ENCODE peak calls at places on chromosome 22, in eight cellular contexts. J, B, Q, G, P, M, X and F are unnamed samples.

GRCh38 chr22:17788023-17788330 is 13.7 kb upstream of the BID start:
- DNase-seq in G (no peak), Q (no peak), P (peak), J (no peak), B (no peak), X (no peak), M (no peak), F (no peak)

GRCh38 chr22:50018608-50019291 is 6.2 kb upstream of the IL17REL start:
- DNase-seq in P (no peak), Q (peak), B (no peak), X (peak), J (no peak), M (no peak), G (no peak), F (no peak)

GRCh38 chr22:37314315-37315046 is 32.2 kb downstream of the CYTH4 start:
- DNase-seq in P (peak), G (no peak), J (no peak), B (no peak), X (no peak), Q (peak), M (no peak), F (no peak)

GRCh38 chr22:44577391-44578114 is 79.5 kb upstream of the RTL6 start:
- DNase-seq in B (peak), J (no peak), G (no peak), Q (no peak), P (no peak), M (no peak), X (no peak), F (no peak)

GRCh38 chr22:43341565-43341964 is 1.6 kb downstream of the SCUBE1 start:
- DNase-seq in P (no peak), X (no peak), J (no peak), B (no peak), G (no peak), Q (no peak), M (no peak), F (no peak)

GRCh38 chr22:24427500-24428164 is at the start of gene ADORA2A:
- DNase-seq in M (no peak), X (peak), G (peak), J (no peak), B (no peak), P (peak), Q (peak), F (peak)

GRCh38 chr22:49768077-49768476 is 59.6 kb downstream of the BRD1 start:
- DNase-seq in M (no peak), Q (peak), G (peak), J (no peak), X (peak), P (no peak), B (peak), F (no peak)

GRCh38 chr22:42930810-42931420 is 73.8 kb upstream of the ARFGAP3 start:
- DNase-seq in B (peak), M (no peak), P (peak), X (no peak), J (no peak), Q (peak), G (no peak), F (no peak)

GRCh38 chr22:48942698-48943566 is 884.7 kb downstream of the BRD1 start:
- DNase-seq in B (peak), Q (peak), M (no peak), X (peak), P (no peak), G (no peak), J (no peak), F (peak)

GRCh38 chr22:19062139-19062789 is 59.9 kb downstream of the DGCR2 start:
- DNase-seq in J (no peak), Q (peak), P (no peak), X (no peak), M (no peak), G (no peak), B (peak), F (peak)

GRCh38 chr22:17369553-17370035 is 334 bp downstream of the CECR2 start:
- DNase-seq in B (no peak), P (peak), G (peak), Q (peak), M (no peak), J (no peak), X (peak), F (no peak)

GRCh38 chr22:50199836-50200332 is 927 bp upstream of the SELENOO start:
- DNase-seq in P (no peak), B (no peak), G (no peak), M (no peak), Q (peak), J (no peak), X (no peak), F (peak)

GRCh38 chr22:49425356-49425755 is 402.3 kb downstream of the BRD1 start:
- DNase-seq in Q (no peak), P (no peak), J (no peak), M (no peak), X (no peak), B (peak), G (no peak), F (no peak)

GRCh38 chr22:48968201-48968959 is 859.3 kb downstream of the BRD1 start:
- DNase-seq in Q (peak), M (no peak), G (no peak), J (no peak), P (no peak), B (peak), X (peak), F (peak)

GRCh38 chr22:43704051-43704450 is 108.1 kb downstream of the EFCAB6 start:
- DNase-seq in M (no peak), J (no peak), P (no peak), X (no peak), B (no peak), G (no peak), Q (no peak), F (no peak)

GRCh38 chr22:19036229-19036522 is 86.0 kb downstream of the DGCR2 start:
- DNase-seq in X (no peak), Q (no peak), B (peak), J (no peak), M (no peak), P (no peak), G (no peak), F (no peak)

GRCh38 chr22:17866127-17866526 is 91.9 kb upstream of the BID start:
- DNase-seq in J (no peak), Q (no peak), X (no peak), B (no peak), G (no peak), M (no peak), P (no peak), F (no peak)

GRCh38 chr22:30299322-30299721 is 10.0 kb upstream of the CASTOR1 start:
- DNase-seq in Q (no peak), B (no peak), P (no peak), X (no peak), G (no peak), M (no peak), J (no peak), F (no peak)

GRCh38 chr22:34225278-34225677 is 305.0 kb upstream of the LARGE1 start:
- DNase-seq in P (no peak), J (no peak), M (no peak), X (no peak), G (no peak), B (no peak), Q (no peak), F (no peak)

GRCh38 chr22:49882519-49883293 is 29.1 kb downstream of the ZBED4 start:
- DNase-seq in Q (no peak), J (no peak), X (no peak), P (no peak), M (no peak), B (no peak), G (no peak), F (no peak)

GRCh38 chr22:23156286-23156685 is 11.0 kb downstream of the RAB36 start:
- DNase-seq in Q (peak), G (peak), B (no peak), X (no peak), P (no peak), M (no peak), J (no peak), F (no peak)

GRCh38 chr22:45450931-45451651 is 37.6 kb downstream of the RIBC2 start:
- DNase-seq in G (no peak), X (no peak), Q (no peak), B (no peak), M (peak), P (no peak), J (no peak), F (no peak)

GRCh38 chr22:41478891-41479521 is 10.1 kb downstream of the ACO2 start:
- DNase-seq in M (peak), P (peak), G (peak), J (no peak), B (peak), X (no peak), Q (no peak), F (no peak)

GRCh38 chr22:21051836-21052400 is 6.2 kb downstream of the LRRC74B start:
- DNase-seq in M (no peak), J (no peak), X (no peak), B (no peak), Q (peak), G (no peak), P (no peak), F (no peak)

GRCh38 chr22:19915287-19915954 is 26.2 kb upstream of the COMT start:
- DNase-seq in B (no peak), X (no peak), Q (no peak), G (no peak), M (no peak), P (no peak), J (no peak), F (no peak)

GRCh38 chr22:42816339-42816738 is 40.7 kb downstream of the ARFGAP3 start:
- DNase-seq in B (no peak), Q (no peak), X (no peak), P (no peak), M (no peak), J (no peak), G (no peak), F (no peak)

GRCh38 chr22:44309137-44309536 is 3.6 kb downstream of the SHISAL1 start:
- DNase-seq in P (peak), J (peak), Q (no peak), B (no peak), X (peak), G (no peak), M (peak), F (no peak)

GRCh38 chr22:45131749-45132148 is 32.0 kb upstream of the NUP50 start:
- DNase-seq in X (peak), M (peak), P (peak), J (no peak), G (peak), Q (peak), B (peak), F (no peak)

GRCh38 chr22:37014415-37014806 is 4.8 kb downstream of the TST start:
- DNase-seq in X (no peak), J (no peak), M (no peak), B (no peak), P (no peak), Q (no peak), G (peak), F (no peak)

GRCh38 chr22:24333301-24333700 is 62.7 kb downstream of the SPECC1L start:
- DNase-seq in M (no peak), P (no peak), J (no peak), X (no peak), G (no peak), Q (no peak), B (no peak), F (no peak)

GRCh38 chr22:36456459-36456835 is 25.0 kb downstream of the TXN2 start:
- DNase-seq in P (peak), B (no peak), Q (no peak), G (no peak), J (no peak), X (no peak), M (no peak), F (no peak)

GRCh38 chr22:50014655-50015401 is 2.3 kb upstream of the IL17REL start:
- DNase-seq in B (no peak), Q (peak), M (no peak), P (no peak), J (no peak), G (no peak), X (peak), F (no peak)

GRCh38 chr22:37337204-37337943 is 55.1 kb downstream of the CYTH4 start:
- DNase-seq in G (no peak), X (no peak), B (no peak), P (peak), M (no peak), J (no peak), Q (no peak), F (no peak)

GRCh38 chr22:22099833-22100812 is 117.5 kb upstream of the TOP3B start:
- DNase-seq in Q (no peak), B (no peak), M (no peak), X (no peak), P (peak), G (no peak), J (no peak), F (no peak)

GRCh38 chr22:45102896-45103420 is 60.8 kb upstream of the NUP50 start:
- DNase-seq in M (no peak), P (peak), G (no peak), J (no peak), B (no peak), Q (no peak), X (no peak), F (no peak)

GRCh38 chr22:50136431-50137047 is 34.0 kb upstream of the PANX2 start:
- DNase-seq in Q (no peak), G (no peak), J (no peak), B (no peak), X (no peak), P (no peak), M (no peak), F (no peak)

GRCh38 chr22:21102659-21103267 is 57.0 kb downstream of the LRRC74B start:
- DNase-seq in B (peak), X (peak), G (peak), M (peak), Q (peak), J (peak), P (peak), F (peak)

GRCh38 chr22:50516891-50517290 is 8.5 kb downstream of the SCO2 start:
- DNase-seq in P (no peak), J (no peak), B (no peak), G (no peak), Q (no peak), X (no peak), M (no peak), F (no peak)

GRCh38 chr22:40407831-40408717 is 37.7 kb downstream of the SGSM3 start:
- DNase-seq in G (no peak), Q (peak), X (no peak), B (no peak), J (no peak), P (no peak), M (no peak), F (no peak)
- TF ChIP-seq POLR2A in G (no peak), Q (no peak), X (no peak), B (no peak), J (no peak), P (no peak), M (no peak), F (no peak)

GRCh38 chr22:38569972-38570840 is at the start of gene DMC1:
- DNase-seq in B (peak), X (peak), M (peak), Q (peak), J (peak), P (peak), G (peak), F (peak)
- TF ChIP-seq POLR2A in B (no peak), X (peak), M (peak), Q (no peak), J (peak), P (peak), G (no peak), F (no peak)

GRCh38 chr22:39292561-39293074 is 26.8 kb downstream of the RPL3 start:
- DNase-seq in G (peak), J (peak), B (peak), M (peak), P (peak), Q (peak), X (peak), F (peak)
- TF ChIP-seq POLR2A in G (peak), J (no peak), B (peak), M (peak), P (no peak), Q (peak), X (peak), F (no peak)

DNA sequence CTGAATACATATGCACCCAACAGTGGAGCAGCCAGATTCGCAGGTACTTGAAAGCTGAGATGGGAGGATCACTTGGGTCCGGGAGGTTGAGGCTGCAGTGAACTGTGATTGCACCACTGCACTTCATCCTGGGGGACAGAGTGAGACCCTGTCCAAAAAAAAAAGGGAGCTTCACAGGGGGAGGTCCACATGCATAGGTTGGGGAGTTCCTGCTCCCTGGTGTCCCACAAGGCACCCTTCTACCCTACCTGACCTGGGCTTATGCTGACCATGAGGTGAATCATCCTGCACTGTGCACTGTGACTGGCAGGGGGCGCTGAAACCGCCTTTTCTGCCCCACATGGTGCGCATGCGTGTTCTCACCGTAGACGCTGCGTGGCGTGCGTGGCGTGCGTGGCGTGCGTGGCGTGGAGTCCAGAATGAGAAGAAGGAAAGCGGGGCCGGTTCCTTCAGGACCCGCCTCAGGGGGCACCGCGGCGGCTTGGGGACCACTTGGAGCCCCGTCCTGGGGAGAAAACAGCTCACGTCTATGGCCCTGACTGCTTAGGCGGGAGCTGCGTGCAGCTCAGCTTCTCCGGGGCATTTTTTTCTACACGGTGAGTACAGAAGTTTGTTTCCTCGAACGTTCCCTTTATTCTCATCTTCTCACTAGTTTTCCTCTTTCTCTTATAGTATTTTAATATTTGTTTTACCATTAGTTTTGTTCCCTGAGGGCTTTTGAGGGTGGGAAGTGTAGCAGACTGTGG is 116.6 kb upstream of the GRK3 start:
- DNase-seq in J (peak), X (peak), Q (peak), P (peak), B (peak), M (peak), G (peak), F (peak)
- TF ChIP-seq POLR2A in J (peak), X (no peak), Q (no peak), P (peak), B (peak), M (no peak), G (peak), F (no peak)

GRCh38 chr22:46905415-46905814 is 143.0 kb downstream of the TBC1D22A start:
- DNase-seq in P (no peak), M (no peak), Q (no peak), J (no peak), X (no peak), G (no peak), B (no peak), F (peak)

GRCh38 chr22:46907578-46908215 is 145.2 kb downstream of the TBC1D22A start:
- DNase-seq in G (no peak), P (no peak), Q (no peak), B (no peak), J (no peak), M (no peak), X (no peak), F (no peak)

GRCh38 chr22:46908641-46909107 is 146.2 kb downstream of the TBC1D22A start:
- DNase-seq in B (no peak), M (no peak), Q (no peak), J (no peak), G (no peak), P (no peak), X (no peak), F (no peak)

GRCh38 chr22:46905834-46906233 is 143.4 kb downstream of the TBC1D22A start:
- DNase-seq in J (no peak), P (no peak), X (no peak), B (no peak), G (no peak), M (no peak), Q (no peak), F (peak)

GRCh38 chr22:46906326-46907045 is 144.0 kb downstream of the TBC1D22A start:
- DNase-seq in B (no peak), P (no peak), Q (no peak), G (no peak), J (no peak), X (no peak), M (no peak), F (no peak)
- TF ChIP-seq POLR2A in B (no peak), P (no peak), Q (no peak), G (no peak), J (no peak), X (no peak), M (no peak), F (no peak)

GRCh38 chr22:29187831-29188230 is 17.9 kb upstream of the EMID1 start:
- DNase-seq in P (no peak), B (no peak), G (peak), M (no peak), J (no peak), Q (no peak), X (no peak), F (no peak)

GRCh38 chr22:29194269-29194668 is 11.4 kb upstream of the EMID1 start:
- DNase-seq in X (no peak), J (no peak), Q (no peak), B (no peak), M (no peak), P (no peak), G (no peak), F (no peak)

GRCh38 chr22:29190051-29190450 is 15.6 kb upstream of the EMID1 start:
- DNase-seq in B (no peak), J (no peak), X (no peak), P (no peak), G (peak), M (no peak), Q (no peak), F (no peak)

GRCh38 chr22:29195118-29195963 is 10.4 kb upstream of the EMID1 start:
- DNase-seq in B (no peak), X (no peak), M (no peak), P (peak), Q (no peak), G (peak), J (no peak), F (no peak)

GRCh38 chr22:29190915-29191314 is 14.8 kb upstream of the EMID1 start:
- DNase-seq in M (no peak), P (no peak), G (peak), J (no peak), B (no peak), Q (no peak), X (no peak), F (no peak)
- TF ChIP-seq POLR2A in M (no peak), P (no peak), G (no peak), J (no peak), B (no peak), Q (no peak), X (no peak), F (no peak)

DNA sequence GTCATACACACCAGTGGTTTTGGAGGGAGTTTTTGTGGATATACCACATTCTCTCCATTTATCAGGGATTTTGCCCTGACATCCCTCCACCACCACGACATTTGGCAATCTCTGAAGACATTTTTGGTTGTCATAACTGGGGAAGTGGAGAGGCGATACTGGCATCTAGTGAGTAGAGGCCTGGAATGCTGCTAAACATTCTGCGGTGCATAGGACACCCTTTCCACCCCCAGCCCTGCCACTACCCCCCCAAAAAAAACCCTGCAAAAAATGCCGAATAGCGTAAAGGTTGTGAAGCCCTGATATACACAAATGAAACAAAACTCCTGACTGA is 560 bp upstream of the TPST2 start:
- DNase-seq in Q (no peak), M (no peak), X (no peak), B (peak), P (no peak), G (no peak), J (no peak), F (no peak)
- TF ChIP-seq POLR2A in Q (no peak), M (no peak), X (no peak), B (no peak), P (no peak), G (no peak), J (no peak), F (no peak)